ENCODE peak calls at places on chromosome 12, in nine cellular contexts. One of them, this sample, is unnamed.

GRCh38 chr12:110007874-110008273 is 8.6 kb downstream of the ANKRD13A start:
- DNase-seq in bronchial epithelial cell: no peak
- DNase-seq in stimulated activated naive CD8-positive, alpha-beta T cell treated with anti-CD3 and anti-CD28 coated beads, Interleukin-15, Interleukin-2, amounts not matched to agents 100 U/mL and 50 U/mL, for 24 hours: no peak
- DNase-seq in dermis blood vessel endothelial cell: no peak
- DNase-seq in IMR-90: no peak
- DNase-seq in HuH-7.5: no peak
- DNase-seq in hippocampal formation: no peak
- DNase-seq in naive thymus-derived CD4-positive, alpha-beta T cell: no peak
- DNase-seq in T-helper 2 cell: no peak
- DNase-seq in this sample: no peak

GRCh38 chr12:119122047-119122446 is 56.7 kb upstream of the HSPB8 start:
- DNase-seq in bronchial epithelial cell: no peak
- DNase-seq in stimulated activated naive CD8-positive, alpha-beta T cell treated with anti-CD3 and anti-CD28 coated beads, Interleukin-15, Interleukin-2, amounts not matched to agents 100 U/mL and 50 U/mL, for 24 hours: no peak
- DNase-seq in dermis blood vessel endothelial cell: no peak
- DNase-seq in IMR-90: no peak
- DNase-seq in HuH-7.5: no peak
- DNase-seq in hippocampal formation: no peak
- DNase-seq in naive thymus-derived CD4-positive, alpha-beta T cell: no peak
- DNase-seq in T-helper 2 cell: no peak
- DNase-seq in this sample: no peak

GRCh38 chr12:9049520-9050133 is 60.3 kb downstream of the KLRG1 start:
- DNase-seq in bronchial epithelial cell: peak
- DNase-seq in stimulated activated naive CD8-positive, alpha-beta T cell treated with anti-CD3 and anti-CD28 coated beads, Interleukin-15, Interleukin-2, amounts not matched to agents 100 U/mL and 50 U/mL, for 24 hours: no peak
- DNase-seq in dermis blood vessel endothelial cell: peak
- DNase-seq in IMR-90: peak
- DNase-seq in HuH-7.5: no peak
- DNase-seq in hippocampal formation: no peak
- DNase-seq in naive thymus-derived CD4-positive, alpha-beta T cell: no peak
- DNase-seq in T-helper 2 cell: no peak
- DNase-seq in this sample: peak

GRCh38 chr12:48601013-48601756 is 31.3 kb upstream of the LALBA start:
- DNase-seq in bronchial epithelial cell: peak
- DNase-seq in stimulated activated naive CD8-positive, alpha-beta T cell treated with anti-CD3 and anti-CD28 coated beads, Interleukin-15, Interleukin-2, amounts not matched to agents 100 U/mL and 50 U/mL, for 24 hours: no peak
- DNase-seq in dermis blood vessel endothelial cell: no peak
- DNase-seq in IMR-90: peak
- DNase-seq in HuH-7.5: no peak
- DNase-seq in hippocampal formation: no peak
- DNase-seq in naive thymus-derived CD4-positive, alpha-beta T cell: no peak
- DNase-seq in T-helper 2 cell: no peak
- DNase-seq in this sample: no peak

GRCh38 chr12:53538209-53538689 is 31.0 kb upstream of the NPFF start:
- DNase-seq in bronchial epithelial cell: peak
- DNase-seq in stimulated activated naive CD8-positive, alpha-beta T cell treated with anti-CD3 and anti-CD28 coated beads, Interleukin-15, Interleukin-2, amounts not matched to agents 100 U/mL and 50 U/mL, for 24 hours: no peak
- DNase-seq in dermis blood vessel endothelial cell: peak
- DNase-seq in IMR-90: peak
- DNase-seq in HuH-7.5: peak
- DNase-seq in hippocampal formation: peak
- DNase-seq in naive thymus-derived CD4-positive, alpha-beta T cell: no peak
- DNase-seq in T-helper 2 cell: no peak
- DNase-seq in this sample: peak

GRCh38 chr12:4857472-4858291 is 52.0 kb upstream of the KCNA1 start:
- DNase-seq in bronchial epithelial cell: peak
- DNase-seq in stimulated activated naive CD8-positive, alpha-beta T cell treated with anti-CD3 and anti-CD28 coated beads, Interleukin-15, Interleukin-2, amounts not matched to agents 100 U/mL and 50 U/mL, for 24 hours: peak
- DNase-seq in dermis blood vessel endothelial cell: peak
- DNase-seq in IMR-90: peak
- DNase-seq in HuH-7.5: peak
- DNase-seq in hippocampal formation: peak
- DNase-seq in naive thymus-derived CD4-positive, alpha-beta T cell: peak
- DNase-seq in T-helper 2 cell: peak
- DNase-seq in this sample: peak

GRCh38 chr12:95763809-95764253 is 26.7 kb downstream of the NTN4 start:
- DNase-seq in bronchial epithelial cell: peak
- DNase-seq in stimulated activated naive CD8-positive, alpha-beta T cell treated with anti-CD3 and anti-CD28 coated beads, Interleukin-15, Interleukin-2, amounts not matched to agents 100 U/mL and 50 U/mL, for 24 hours: no peak
- DNase-seq in dermis blood vessel endothelial cell: peak
- DNase-seq in IMR-90: peak
- DNase-seq in HuH-7.5: no peak
- DNase-seq in hippocampal formation: no peak
- DNase-seq in naive thymus-derived CD4-positive, alpha-beta T cell: no peak
- DNase-seq in T-helper 2 cell: no peak
- DNase-seq in this sample: peak

GRCh38 chr12:27280412-27280811 is 36.3 kb downstream of the STK38L start:
- DNase-seq in bronchial epithelial cell: no peak
- DNase-seq in stimulated activated naive CD8-positive, alpha-beta T cell treated with anti-CD3 and anti-CD28 coated beads, Interleukin-15, Interleukin-2, amounts not matched to agents 100 U/mL and 50 U/mL, for 24 hours: no peak
- DNase-seq in dermis blood vessel endothelial cell: no peak
- DNase-seq in IMR-90: no peak
- DNase-seq in HuH-7.5: no peak
- DNase-seq in hippocampal formation: no peak
- DNase-seq in naive thymus-derived CD4-positive, alpha-beta T cell: no peak
- DNase-seq in T-helper 2 cell: no peak
- DNase-seq in this sample: peak

GRCh38 chr12:110575326-110575725 is 7.8 kb downstream of the PPTC7 start:
- DNase-seq in bronchial epithelial cell: no peak
- DNase-seq in stimulated activated naive CD8-positive, alpha-beta T cell treated with anti-CD3 and anti-CD28 coated beads, Interleukin-15, Interleukin-2, amounts not matched to agents 100 U/mL and 50 U/mL, for 24 hours: no peak
- DNase-seq in dermis blood vessel endothelial cell: no peak
- DNase-seq in IMR-90: no peak
- DNase-seq in HuH-7.5: peak
- DNase-seq in hippocampal formation: no peak
- DNase-seq in naive thymus-derived CD4-positive, alpha-beta T cell: no peak
- DNase-seq in T-helper 2 cell: no peak
- DNase-seq in this sample: no peak

GRCh38 chr12:82781288-82782078 is 94.8 kb downstream of the TMTC2 start:
- DNase-seq in bronchial epithelial cell: no peak
- DNase-seq in stimulated activated naive CD8-positive, alpha-beta T cell treated with anti-CD3 and anti-CD28 coated beads, Interleukin-15, Interleukin-2, amounts not matched to agents 100 U/mL and 50 U/mL, for 24 hours: no peak
- DNase-seq in dermis blood vessel endothelial cell: no peak
- DNase-seq in IMR-90: no peak
- DNase-seq in HuH-7.5: no peak
- DNase-seq in hippocampal formation: no peak
- DNase-seq in naive thymus-derived CD4-positive, alpha-beta T cell: no peak
- DNase-seq in T-helper 2 cell: no peak
- DNase-seq in this sample: no peak

GRCh38 chr12:27332407-27333310 is at the start of gene BMAL2:
- DNase-seq in bronchial epithelial cell: peak
- DNase-seq in stimulated activated naive CD8-positive, alpha-beta T cell treated with anti-CD3 and anti-CD28 coated beads, Interleukin-15, Interleukin-2, amounts not matched to agents 100 U/mL and 50 U/mL, for 24 hours: peak
- DNase-seq in dermis blood vessel endothelial cell: peak
- DNase-seq in IMR-90: peak
- DNase-seq in HuH-7.5: peak
- DNase-seq in hippocampal formation: no peak
- DNase-seq in naive thymus-derived CD4-positive, alpha-beta T cell: peak
- DNase-seq in T-helper 2 cell: peak
- DNase-seq in this sample: peak

GRCh38 chr12:47155457-47156166 is 75.9 kb upstream of the AMIGO2 start:
- DNase-seq in bronchial epithelial cell: peak
- DNase-seq in stimulated activated naive CD8-positive, alpha-beta T cell treated with anti-CD3 and anti-CD28 coated beads, Interleukin-15, Interleukin-2, amounts not matched to agents 100 U/mL and 50 U/mL, for 24 hours: no peak
- DNase-seq in dermis blood vessel endothelial cell: no peak
- DNase-seq in IMR-90: peak
- DNase-seq in HuH-7.5: no peak
- DNase-seq in hippocampal formation: no peak
- DNase-seq in naive thymus-derived CD4-positive, alpha-beta T cell: no peak
- DNase-seq in T-helper 2 cell: no peak
- DNase-seq in this sample: no peak

GRCh38 chr12:109446-109845 is 42.9 kb downstream of the IQSEC3 start:
- DNase-seq in bronchial epithelial cell: no peak
- DNase-seq in stimulated activated naive CD8-positive, alpha-beta T cell treated with anti-CD3 and anti-CD28 coated beads, Interleukin-15, Interleukin-2, amounts not matched to agents 100 U/mL and 50 U/mL, for 24 hours: no peak
- DNase-seq in dermis blood vessel endothelial cell: no peak
- DNase-seq in IMR-90: no peak
- DNase-seq in HuH-7.5: no peak
- DNase-seq in hippocampal formation: no peak
- DNase-seq in naive thymus-derived CD4-positive, alpha-beta T cell: no peak
- DNase-seq in T-helper 2 cell: no peak
- DNase-seq in this sample: no peak

GRCh38 chr12:130044991-130045621 is 117.2 kb upstream of the FZD10 start:
- DNase-seq in bronchial epithelial cell: no peak
- DNase-seq in stimulated activated naive CD8-positive, alpha-beta T cell treated with anti-CD3 and anti-CD28 coated beads, Interleukin-15, Interleukin-2, amounts not matched to agents 100 U/mL and 50 U/mL, for 24 hours: no peak
- DNase-seq in dermis blood vessel endothelial cell: no peak
- DNase-seq in IMR-90: no peak
- DNase-seq in HuH-7.5: no peak
- DNase-seq in hippocampal formation: no peak
- DNase-seq in naive thymus-derived CD4-positive, alpha-beta T cell: no peak
- DNase-seq in T-helper 2 cell: no peak
- DNase-seq in this sample: no peak

GRCh38 chr12:104303538-104304151 is at the start of gene EID3:
- DNase-seq in bronchial epithelial cell: peak
- DNase-seq in stimulated activated naive CD8-positive, alpha-beta T cell treated with anti-CD3 and anti-CD28 coated beads, Interleukin-15, Interleukin-2, amounts not matched to agents 100 U/mL and 50 U/mL, for 24 hours: peak
- DNase-seq in dermis blood vessel endothelial cell: peak
- DNase-seq in IMR-90: peak
- DNase-seq in HuH-7.5: no peak
- DNase-seq in hippocampal formation: peak
- DNase-seq in naive thymus-derived CD4-positive, alpha-beta T cell: peak
- DNase-seq in T-helper 2 cell: peak
- DNase-seq in this sample: no peak

GRCh38 chr12:127083028-127083949 is 1183.7 kb upstream of the TMEM132C start:
- DNase-seq in bronchial epithelial cell: peak
- DNase-seq in stimulated activated naive CD8-positive, alpha-beta T cell treated with anti-CD3 and anti-CD28 coated beads, Interleukin-15, Interleukin-2, amounts not matched to agents 100 U/mL and 50 U/mL, for 24 hours: no peak
- DNase-seq in dermis blood vessel endothelial cell: peak
- DNase-seq in IMR-90: peak
- DNase-seq in HuH-7.5: peak
- DNase-seq in hippocampal formation: no peak
- DNase-seq in naive thymus-derived CD4-positive, alpha-beta T cell: no peak
- DNase-seq in T-helper 2 cell: no peak
- DNase-seq in this sample: peak

GRCh38 chr12:122942609-122943008 is 23.7 kb downstream of the ABCB9 start:
- DNase-seq in bronchial epithelial cell: no peak
- DNase-seq in stimulated activated naive CD8-positive, alpha-beta T cell treated with anti-CD3 and anti-CD28 coated beads, Interleukin-15, Interleukin-2, amounts not matched to agents 100 U/mL and 50 U/mL, for 24 hours: no peak
- DNase-seq in dermis blood vessel endothelial cell: no peak
- DNase-seq in IMR-90: peak
- DNase-seq in HuH-7.5: no peak
- DNase-seq in hippocampal formation: no peak
- DNase-seq in naive thymus-derived CD4-positive, alpha-beta T cell: no peak
- DNase-seq in T-helper 2 cell: no peak
- DNase-seq in this sample: no peak

GRCh38 chr12:52007158-52007921 is 594 bp downstream of the TAMALIN start:
- DNase-seq in bronchial epithelial cell: no peak
- DNase-seq in stimulated activated naive CD8-positive, alpha-beta T cell treated with anti-CD3 and anti-CD28 coated beads, Interleukin-15, Interleukin-2, amounts not matched to agents 100 U/mL and 50 U/mL, for 24 hours: peak
- DNase-seq in dermis blood vessel endothelial cell: peak
- DNase-seq in IMR-90: no peak
- DNase-seq in HuH-7.5: no peak
- DNase-seq in hippocampal formation: no peak
- DNase-seq in naive thymus-derived CD4-positive, alpha-beta T cell: peak
- DNase-seq in T-helper 2 cell: peak
- DNase-seq in this sample: no peak

GRCh38 chr12:99810718-99811593 is 163.4 kb downstream of the GARIN6 start:
- DNase-seq in bronchial epithelial cell: peak
- DNase-seq in stimulated activated naive CD8-positive, alpha-beta T cell treated with anti-CD3 and anti-CD28 coated beads, Interleukin-15, Interleukin-2, amounts not matched to agents 100 U/mL and 50 U/mL, for 24 hours: no peak
- DNase-seq in dermis blood vessel endothelial cell: peak
- DNase-seq in IMR-90: peak
- DNase-seq in HuH-7.5: no peak
- DNase-seq in hippocampal formation: peak
- DNase-seq in naive thymus-derived CD4-positive, alpha-beta T cell: no peak
- DNase-seq in T-helper 2 cell: no peak
- DNase-seq in this sample: peak

GRCh38 chr12:56413392-56413791 is 35.8 kb downstream of the TIMELESS start:
- DNase-seq in bronchial epithelial cell: no peak
- DNase-seq in stimulated activated naive CD8-positive, alpha-beta T cell treated with anti-CD3 and anti-CD28 coated beads, Interleukin-15, Interleukin-2, amounts not matched to agents 100 U/mL and 50 U/mL, for 24 hours: no peak
- DNase-seq in dermis blood vessel endothelial cell: no peak
- DNase-seq in IMR-90: no peak
- DNase-seq in HuH-7.5: no peak
- DNase-seq in hippocampal formation: no peak
- DNase-seq in naive thymus-derived CD4-positive, alpha-beta T cell: no peak
- DNase-seq in T-helper 2 cell: no peak
- DNase-seq in this sample: no peak

GRCh38 chr12:121794532-121795028 is 1.1 kb upstream of the RHOF start:
- DNase-seq in bronchial epithelial cell: no peak
- DNase-seq in stimulated activated naive CD8-positive, alpha-beta T cell treated with anti-CD3 and anti-CD28 coated beads, Interleukin-15, Interleukin-2, amounts not matched to agents 100 U/mL and 50 U/mL, for 24 hours: peak
- DNase-seq in dermis blood vessel endothelial cell: no peak
- DNase-seq in IMR-90: no peak
- DNase-seq in HuH-7.5: no peak
- DNase-seq in hippocampal formation: no peak
- DNase-seq in naive thymus-derived CD4-positive, alpha-beta T cell: no peak
- DNase-seq in T-helper 2 cell: no peak
- DNase-seq in this sample: peak

GRCh38 chr12:72288911-72289310 is 16.7 kb downstream of the TRHDE start:
- DNase-seq in bronchial epithelial cell: no peak
- DNase-seq in stimulated activated naive CD8-positive, alpha-beta T cell treated with anti-CD3 and anti-CD28 coated beads, Interleukin-15, Interleukin-2, amounts not matched to agents 100 U/mL and 50 U/mL, for 24 hours: no peak
- DNase-seq in dermis blood vessel endothelial cell: no peak
- DNase-seq in IMR-90: peak
- DNase-seq in HuH-7.5: no peak
- DNase-seq in hippocampal formation: no peak
- DNase-seq in naive thymus-derived CD4-positive, alpha-beta T cell: no peak
- DNase-seq in T-helper 2 cell: no peak
- DNase-seq in this sample: no peak

GRCh38 chr12:124024790-124025189 is 51.8 kb downstream of the ZNF664 start:
- DNase-seq in bronchial epithelial cell: no peak
- DNase-seq in stimulated activated naive CD8-positive, alpha-beta T cell treated with anti-CD3 and anti-CD28 coated beads, Interleukin-15, Interleukin-2, amounts not matched to agents 100 U/mL and 50 U/mL, for 24 hours: no peak
- DNase-seq in dermis blood vessel endothelial cell: no peak
- DNase-seq in IMR-90: no peak
- DNase-seq in HuH-7.5: no peak
- DNase-seq in hippocampal formation: no peak
- DNase-seq in naive thymus-derived CD4-positive, alpha-beta T cell: no peak
- DNase-seq in T-helper 2 cell: no peak
- DNase-seq in this sample: no peak

GRCh38 chr12:2054091-2055018 is 1.6 kb downstream of the CACNA1C start:
- DNase-seq in bronchial epithelial cell: no peak
- DNase-seq in stimulated activated naive CD8-positive, alpha-beta T cell treated with anti-CD3 and anti-CD28 coated beads, Interleukin-15, Interleukin-2, amounts not matched to agents 100 U/mL and 50 U/mL, for 24 hours: no peak
- DNase-seq in dermis blood vessel endothelial cell: no peak
- DNase-seq in IMR-90: no peak
- DNase-seq in HuH-7.5: no peak
- DNase-seq in hippocampal formation: no peak
- DNase-seq in naive thymus-derived CD4-positive, alpha-beta T cell: no peak
- DNase-seq in T-helper 2 cell: no peak
- DNase-seq in this sample: no peak

GRCh38 chr12:51753980-51754675 is 94.4 kb downstream of the FIGNL2 start:
- DNase-seq in bronchial epithelial cell: no peak
- DNase-seq in stimulated activated naive CD8-positive, alpha-beta T cell treated with anti-CD3 and anti-CD28 coated beads, Interleukin-15, Interleukin-2, amounts not matched to agents 100 U/mL and 50 U/mL, for 24 hours: no peak
- DNase-seq in dermis blood vessel endothelial cell: peak
- DNase-seq in IMR-90: no peak
- DNase-seq in HuH-7.5: no peak
- DNase-seq in hippocampal formation: no peak
- DNase-seq in naive thymus-derived CD4-positive, alpha-beta T cell: no peak
- DNase-seq in T-helper 2 cell: no peak
- DNase-seq in this sample: no peak